ENCODE peak calls at places on chromosomes 16 and 17, in ten cellular contexts. I is NCI-H345; Q is AG04449; J is T-helper 1 cell; R is NAMALWA; H is NCI-H1930; N is RPMI8226; B is central memory CD4-positive, alpha-beta T cell; S is T-helper 2 cell; W is progenitor cell of endocrine pancreas. G is an unnamed sample.

GRCh38 chr17:31093866-31094599 is 744 bp upstream of the NF1 start:
- DNase-seq in I (no peak), Q (no peak), J (no peak), R (no peak), H (no peak), N (no peak), B (no peak), S (no peak), W (no peak), G (no peak)

GRCh38 chr17:28865946-28866752 is 11.3 kb downstream of the ERAL1 start:
- DNase-seq in I (no peak), Q (no peak), J (no peak), R (no peak), H (no peak), N (no peak), B (no peak), S (no peak), W (no peak), G (no peak)

GRCh38 chr16:85556456-85557082 is 56.6 kb upstream of the GSE1 start:
- DNase-seq in I (peak), Q (no peak), J (no peak), R (peak), H (no peak), N (peak), B (peak), S (no peak), W (peak), G (peak)

GRCh38 chr17:79008666-79009387 is 737 bp downstream of the CANT1 start:
- DNase-seq in I (no peak), Q (no peak), J (no peak), R (no peak), H (no peak), N (no peak), B (no peak), S (no peak), W (no peak), G (no peak)

GRCh38 chr17:61177351-61177750 is 222.3 kb upstream of the TBX2 start:
- DNase-seq in I (no peak), Q (no peak), J (no peak), R (no peak), H (no peak), N (no peak), B (no peak), S (no peak), W (no peak), G (no peak)

GRCh38 chr16:47847220-47847970 is 308.4 kb downstream of the ABCC12 start:
- DNase-seq in I (no peak), Q (no peak), J (no peak), R (no peak), H (no peak), N (no peak), B (no peak), S (no peak), W (no peak), G (no peak)

GRCh38 chr16:75486014-75486404 is 9.2 kb downstream of the CHST6 start:
- DNase-seq in I (peak), Q (no peak), J (no peak), R (peak), H (no peak), N (peak), B (no peak), S (no peak), W (no peak), G (no peak)

GRCh38 chr16:19417640-19418039 is at the start of gene TMC5:
- DNase-seq in I (no peak), Q (no peak), J (no peak), R (no peak), H (no peak), N (no peak), B (no peak), S (no peak), W (no peak), G (no peak)

GRCh38 chr16:27685802-27686201 is 135.9 kb downstream of the KATNIP start:
- DNase-seq in I (no peak), Q (no peak), J (no peak), R (no peak), H (no peak), N (no peak), B (no peak), S (no peak), W (no peak), G (no peak)

GRCh38 chr17:64336760-64337413 is 53.8 kb downstream of the PECAM1 start:
- DNase-seq in I (no peak), Q (no peak), J (no peak), R (no peak), H (no peak), N (peak), B (no peak), S (no peak), W (no peak), G (no peak)

GRCh38 chr16:2980227-2981176 is at the start of gene PKMYT1:
- DNase-seq in I (peak), Q (no peak), J (peak), R (peak), H (peak), N (peak), B (peak), S (peak), W (peak), G (peak)

GRCh38 chr16:4475880-4476790 is at the start of gene HMOX2:
- DNase-seq in I (peak), Q (no peak), J (peak), R (peak), H (peak), N (peak), B (peak), S (peak), W (peak), G (peak)

GRCh38 chr17:6683081-6683684 is 30.0 kb downstream of the SLC13A5 start:
- DNase-seq in I (no peak), Q (no peak), J (no peak), R (no peak), H (no peak), N (no peak), B (no peak), S (no peak), W (no peak), G (no peak)

GRCh38 chr17:49494937-49495841 is at the start of gene NGFR:
- DNase-seq in I (peak), Q (no peak), J (peak), R (peak), H (peak), N (peak), B (peak), S (peak), W (no peak), G (peak)

GRCh38 chr17:82019905-82020873 is 2.5 kb downstream of the CENPX start:
- DNase-seq in I (peak), Q (no peak), J (peak), R (peak), H (peak), N (peak), B (peak), S (peak), W (peak), G (peak)

GRCh38 chr17:76370261-76370993 is 14.0 kb upstream of the SPHK1 start:
- DNase-seq in I (no peak), Q (peak), J (no peak), R (no peak), H (no peak), N (no peak), B (no peak), S (no peak), W (no peak), G (no peak)

GRCh38 chr17:17567631-17568030 is 23.9 kb downstream of the PEMT start:
- DNase-seq in I (no peak), Q (no peak), J (no peak), R (no peak), H (no peak), N (no peak), B (no peak), S (no peak), W (no peak), G (no peak)

GRCh38 chr16:65725156-65725845 is 603.4 kb upstream of the CDH11 start:
- DNase-seq in I (no peak), Q (peak), J (no peak), R (no peak), H (no peak), N (no peak), B (no peak), S (no peak), W (no peak), G (no peak)

GRCh38 chr17:77807746-77808441 is 150.6 kb upstream of the TNRC6C start:
- DNase-seq in I (no peak), Q (no peak), J (no peak), R (no peak), H (no peak), N (no peak), B (no peak), S (no peak), W (no peak), G (no peak)

GRCh38 chr17:73984981-73985380 is 218.5 kb upstream of the RPL38 start:
- DNase-seq in I (no peak), Q (no peak), J (no peak), R (peak), H (no peak), N (no peak), B (no peak), S (no peak), W (no peak), G (no peak)

GRCh38 chr17:68497885-68498319 is 14.3 kb upstream of the PRKAR1A start:
- DNase-seq in I (no peak), Q (no peak), J (no peak), R (peak), H (no peak), N (peak), B (no peak), S (no peak), W (no peak), G (no peak)

GRCh38 chr16:30786936-30787612 is at the start of gene ZNF629:
- DNase-seq in I (peak), Q (no peak), J (no peak), R (no peak), H (peak), N (no peak), B (no peak), S (no peak), W (peak), G (peak)

GRCh38 chr17:1498869-1499268 is 6.4 kb upstream of the MYO1C start:
- DNase-seq in I (no peak), Q (peak), J (no peak), R (no peak), H (no peak), N (no peak), B (no peak), S (no peak), W (no peak), G (no peak)

GRCh38 chr17:8482546-8482945 is 46.9 kb downstream of the NDEL1 start:
- DNase-seq in I (no peak), Q (no peak), J (no peak), R (no peak), H (no peak), N (no peak), B (no peak), S (no peak), W (no peak), G (no peak)

GRCh38 chr16:35314298-35314697 is 1854.9 kb downstream of the TP53TG3F start:
- DNase-seq in I (no peak), Q (no peak), J (no peak), R (no peak), H (no peak), N (no peak), B (no peak), S (no peak), W (no peak), G (no peak)

GRCh38 chr17:78935419-78936323 is 10.5 kb upstream of the TIMP2 start:
- DNase-seq in I (no peak), Q (peak), J (no peak), R (no peak), H (no peak), N (no peak), B (no peak), S (no peak), W (no peak), G (no peak)

GRCh38 chr17:43655702-43656275 is 5.9 kb downstream of the MEOX1 start:
- DNase-seq in I (no peak), Q (no peak), J (no peak), R (no peak), H (no peak), N (no peak), B (no peak), S (no peak), W (no peak), G (no peak)

GRCh38 chr16:71542377-71542776 is 16.2 kb downstream of the CHST4 start:
- DNase-seq in I (no peak), Q (no peak), J (peak), R (peak), H (no peak), N (peak), B (peak), S (peak), W (peak), G (peak)

GRCh38 chr17:44971776-44972483 is 3.8 kb upstream of the C1QL1 start:
- DNase-seq in I (no peak), Q (peak), J (no peak), R (no peak), H (no peak), N (no peak), B (no peak), S (no peak), W (no peak), G (no peak)

G was measured in HAP-1.